ENCODE peak calls at places on chromosomes 7 and 10, in seven cellular contexts. One of them, this sample, is unnamed.

GRCh38 chr7:121139427-121139826 is 150.9 kb downstream of the CPED1 start:
- ATAC-seq in heart right ventricle: no peak
- ATAC-seq in stimulated activated naive CD8-positive, alpha-beta T cell treated with anti-CD3 and anti-CD28 coated beads, Interleukin-15, Interleukin-2, amounts not matched to agents 100 U/mL and 50 U/mL, for 24 hours: no peak
- ATAC-seq in Right ventricle myocardium inferior: no peak
- ATAC-seq in lower lobe of right lung: no peak
- ATAC-seq in activated T-cell treated with anti-CD3 and anti-CD28 coated beads, Interleukin-2, amount 50 U/mL, for 4 hours: no peak
- ATAC-seq in thoracic aorta: no peak
- ATAC-seq in this sample: no peak

GRCh38 chr10:14757394-14757793 is 17.3 kb downstream of the FAM107B start:
- ATAC-seq in heart right ventricle: no peak
- ATAC-seq in stimulated activated naive CD8-positive, alpha-beta T cell treated with anti-CD3 and anti-CD28 coated beads, Interleukin-15, Interleukin-2, amounts not matched to agents 100 U/mL and 50 U/mL, for 24 hours: no peak
- ATAC-seq in Right ventricle myocardium inferior: peak
- ATAC-seq in lower lobe of right lung: peak
- ATAC-seq in activated T-cell treated with anti-CD3 and anti-CD28 coated beads, Interleukin-2, amount 50 U/mL, for 4 hours: no peak
- ATAC-seq in thoracic aorta: no peak
- ATAC-seq in this sample: no peak

GRCh38 chr10:87692956-87693484 is 33.3 kb downstream of the PAPSS2 start:
- ATAC-seq in heart right ventricle: no peak
- ATAC-seq in stimulated activated naive CD8-positive, alpha-beta T cell treated with anti-CD3 and anti-CD28 coated beads, Interleukin-15, Interleukin-2, amounts not matched to agents 100 U/mL and 50 U/mL, for 24 hours: no peak
- ATAC-seq in Right ventricle myocardium inferior: no peak
- ATAC-seq in lower lobe of right lung: no peak
- ATAC-seq in activated T-cell treated with anti-CD3 and anti-CD28 coated beads, Interleukin-2, amount 50 U/mL, for 4 hours: no peak
- ATAC-seq in thoracic aorta: no peak
- ATAC-seq in this sample: no peak

GRCh38 chr7:16067695-16068094 is 353.6 kb downstream of the CRPPA start:
- ATAC-seq in heart right ventricle: no peak
- ATAC-seq in stimulated activated naive CD8-positive, alpha-beta T cell treated with anti-CD3 and anti-CD28 coated beads, Interleukin-15, Interleukin-2, amounts not matched to agents 100 U/mL and 50 U/mL, for 24 hours: no peak
- ATAC-seq in Right ventricle myocardium inferior: peak
- ATAC-seq in lower lobe of right lung: peak
- ATAC-seq in activated T-cell treated with anti-CD3 and anti-CD28 coated beads, Interleukin-2, amount 50 U/mL, for 4 hours: no peak
- ATAC-seq in thoracic aorta: no peak
- ATAC-seq in this sample: no peak

GRCh38 chr7:131527462-131527861 is 29.0 kb downstream of the PODXL start:
- ATAC-seq in heart right ventricle: no peak
- ATAC-seq in stimulated activated naive CD8-positive, alpha-beta T cell treated with anti-CD3 and anti-CD28 coated beads, Interleukin-15, Interleukin-2, amounts not matched to agents 100 U/mL and 50 U/mL, for 24 hours: no peak
- ATAC-seq in Right ventricle myocardium inferior: no peak
- ATAC-seq in lower lobe of right lung: no peak
- ATAC-seq in activated T-cell treated with anti-CD3 and anti-CD28 coated beads, Interleukin-2, amount 50 U/mL, for 4 hours: no peak
- ATAC-seq in thoracic aorta: no peak
- ATAC-seq in this sample: no peak

GRCh38 chr7:45924283-45924682 is 3.2 kb upstream of the IGFBP3 start:
- ATAC-seq in heart right ventricle: no peak
- ATAC-seq in stimulated activated naive CD8-positive, alpha-beta T cell treated with anti-CD3 and anti-CD28 coated beads, Interleukin-15, Interleukin-2, amounts not matched to agents 100 U/mL and 50 U/mL, for 24 hours: no peak
- ATAC-seq in Right ventricle myocardium inferior: no peak
- ATAC-seq in lower lobe of right lung: no peak
- ATAC-seq in activated T-cell treated with anti-CD3 and anti-CD28 coated beads, Interleukin-2, amount 50 U/mL, for 4 hours: no peak
- ATAC-seq in thoracic aorta: peak
- ATAC-seq in this sample: peak

GRCh38 chr10:76117949-76118348 is 686.5 kb downstream of the LRMDA start:
- ATAC-seq in heart right ventricle: no peak
- ATAC-seq in stimulated activated naive CD8-positive, alpha-beta T cell treated with anti-CD3 and anti-CD28 coated beads, Interleukin-15, Interleukin-2, amounts not matched to agents 100 U/mL and 50 U/mL, for 24 hours: no peak
- ATAC-seq in Right ventricle myocardium inferior: no peak
- ATAC-seq in lower lobe of right lung: no peak
- ATAC-seq in activated T-cell treated with anti-CD3 and anti-CD28 coated beads, Interleukin-2, amount 50 U/mL, for 4 hours: no peak
- ATAC-seq in thoracic aorta: no peak
- ATAC-seq in this sample: peak

GRCh38 chr10:73307203-73307800 is 51.4 kb downstream of the CFAP70 start:
- ATAC-seq in heart right ventricle: no peak
- ATAC-seq in stimulated activated naive CD8-positive, alpha-beta T cell treated with anti-CD3 and anti-CD28 coated beads, Interleukin-15, Interleukin-2, amounts not matched to agents 100 U/mL and 50 U/mL, for 24 hours: no peak
- ATAC-seq in Right ventricle myocardium inferior: no peak
- ATAC-seq in lower lobe of right lung: no peak
- ATAC-seq in activated T-cell treated with anti-CD3 and anti-CD28 coated beads, Interleukin-2, amount 50 U/mL, for 4 hours: no peak
- ATAC-seq in thoracic aorta: no peak
- ATAC-seq in this sample: no peak

GRCh38 chr10:4546500-4546899 is 279.5 kb upstream of the AKR1E2 start:
- ATAC-seq in heart right ventricle: no peak
- ATAC-seq in stimulated activated naive CD8-positive, alpha-beta T cell treated with anti-CD3 and anti-CD28 coated beads, Interleukin-15, Interleukin-2, amounts not matched to agents 100 U/mL and 50 U/mL, for 24 hours: peak
- ATAC-seq in Right ventricle myocardium inferior: no peak
- ATAC-seq in lower lobe of right lung: no peak
- ATAC-seq in activated T-cell treated with anti-CD3 and anti-CD28 coated beads, Interleukin-2, amount 50 U/mL, for 4 hours: peak
- ATAC-seq in thoracic aorta: no peak
- ATAC-seq in this sample: no peak